ENCODE peak calls at places on chromosomes 5 and 9, in eight cellular contexts. S, U, L, A, C, Q, W and T are unnamed samples.

GRCh38 chr9:91949293-91949945 is 609 bp downstream of the ROR2 start:
- DNase-seq in S (no peak), U (peak), L (no peak), A (no peak), C (peak), Q (no peak), W (no peak), T (no peak)

GRCh38 chr5:65012411-65012972 is 243.8 kb downstream of the CWC27 start:
- DNase-seq in S (no peak), U (no peak), L (no peak), A (no peak), C (no peak), Q (no peak), W (no peak), T (no peak)

GRCh38 chr5:142014911-142015584 is 2.2 kb upstream of the GNPDA1 start:
- DNase-seq in S (peak), U (no peak), L (peak), A (peak), C (peak), Q (no peak), W (peak), T (peak)

GRCh38 chr9:134024393-134024792 is 888 bp upstream of the BRD3OS start:
- DNase-seq in S (no peak), U (no peak), L (no peak), A (no peak), C (no peak), Q (no peak), W (no peak), T (no peak)

GRCh38 chr5:38641003-38641402 is 84.6 kb upstream of the LIFR start:
- DNase-seq in S (no peak), U (no peak), L (no peak), A (no peak), C (no peak), Q (no peak), W (no peak), T (no peak)

GRCh38 chr5:160423025-160423554 is 1.4 kb downstream of the PTTG1 start:
- DNase-seq in S (no peak), U (no peak), L (no peak), A (peak), C (no peak), Q (no peak), W (no peak), T (no peak)

GRCh38 chr5:82405618-82406199 is 127.6 kb upstream of the RPS23 start:
- DNase-seq in S (no peak), U (no peak), L (peak), A (no peak), C (no peak), Q (no peak), W (peak), T (no peak)

GRCh38 chr5:32285489-32286138 is 27.1 kb downstream of the MTMR12 start:
- DNase-seq in S (no peak), U (no peak), L (no peak), A (no peak), C (no peak), Q (no peak), W (no peak), T (no peak)

DNA sequence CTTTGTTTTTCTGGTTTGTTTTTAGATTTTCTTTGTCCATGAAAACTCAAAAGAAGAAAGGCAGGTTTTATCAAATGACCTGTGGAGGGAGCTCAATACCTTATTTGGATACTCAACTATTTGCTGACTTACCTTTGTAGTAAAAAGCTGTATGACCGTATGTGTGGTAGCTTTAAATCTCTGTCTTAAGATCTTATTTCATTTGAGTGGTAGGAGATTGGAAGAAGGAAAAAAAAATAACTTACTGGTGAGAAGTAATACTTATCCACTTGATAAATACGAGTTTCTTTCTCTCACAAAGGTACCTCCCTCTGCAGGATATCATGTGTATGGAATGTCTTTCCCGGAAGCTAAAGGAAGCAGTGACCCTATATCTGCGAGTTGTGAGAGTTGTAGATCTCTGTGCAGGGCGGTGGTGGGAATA is 15.0 kb downstream of the FBXO38 start:
- DNase-seq in S (no peak), U (no peak), L (peak), A (no peak), C (no peak), Q (no peak), W (no peak), T (no peak)
- TF ChIP-seq CTCF in S (no peak), U (peak), L (peak), A (no peak), C (peak), Q (no peak), W (no peak), T (no peak)

GRCh38 chr9:76219555-76220151 is 174.6 kb downstream of the RFK start:
- DNase-seq in S (no peak), U (no peak), L (no peak), A (no peak), C (no peak), Q (no peak), W (no peak), T (no peak)
- TF ChIP-seq CTCF in S (no peak), U (peak), L (peak), A (no peak), C (no peak), Q (peak), W (peak), T (no peak)

GRCh38 chr5:155004138-155004744 is 9.3 kb upstream of the KIF4B start:
- DNase-seq in S (no peak), U (no peak), L (peak), A (peak), C (peak), Q (no peak), W (peak), T (no peak)
- TF ChIP-seq CTCF in S (peak), U (peak), L (peak), A (peak), C (peak), Q (peak), W (peak), T (peak)

GRCh38 chr9:75198436-75198835 is 110.1 kb downstream of the OSTF1 start:
- DNase-seq in S (no peak), U (no peak), L (no peak), A (no peak), C (no peak), Q (no peak), W (no peak), T (no peak)
- TF ChIP-seq CTCF in S (no peak), U (peak), L (peak), A (no peak), C (no peak), Q (no peak), W (peak), T (no peak)

GRCh38 chr5:77620404-77620803 is 18.1 kb downstream of the OTP start:
- DNase-seq in S (no peak), U (no peak), L (peak), A (peak), C (peak), Q (no peak), W (no peak), T (no peak)
- TF ChIP-seq CTCF in S (no peak), U (peak), L (no peak), A (peak), C (no peak), Q (no peak), W (no peak), T (no peak)

DNA sequence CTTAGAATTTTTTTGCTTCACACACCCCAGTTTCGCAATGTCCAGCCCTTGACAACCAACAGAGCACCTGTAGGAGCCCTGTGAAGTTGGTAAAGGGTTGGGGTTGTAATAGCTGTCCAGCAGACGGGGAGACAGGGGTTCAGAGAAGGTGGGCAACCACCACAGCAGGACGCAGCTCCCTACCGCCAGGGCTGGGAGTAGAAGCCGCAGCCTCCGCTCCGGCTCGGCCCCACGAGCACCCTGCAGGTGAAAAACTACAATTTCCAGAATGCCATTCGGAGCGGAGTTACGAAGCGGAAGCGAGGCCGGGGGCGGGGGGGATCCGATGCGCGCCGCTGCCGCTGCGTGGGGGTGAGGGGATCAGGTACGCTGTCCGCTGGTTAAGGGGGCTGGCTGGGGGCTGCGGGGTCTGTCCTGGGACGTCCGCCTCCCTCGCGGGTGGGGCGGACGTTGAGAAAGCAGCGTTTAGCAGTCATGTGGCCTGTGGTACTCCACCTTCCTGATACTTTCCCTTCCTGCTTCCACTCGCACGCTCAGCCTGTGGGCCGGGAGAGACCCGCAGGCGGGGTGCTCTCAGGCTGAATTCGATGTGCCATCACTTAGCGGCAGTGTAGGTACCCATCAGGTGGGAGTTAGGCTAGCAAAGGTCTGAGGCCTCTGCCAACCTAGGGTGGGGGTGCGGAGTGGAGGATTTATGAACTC is at the start of gene TRMT10B:
- DNase-seq in S (peak), U (peak), L (peak), A (peak), C (peak), Q (peak), W (peak), T (peak)
- TF ChIP-seq CTCF in S (no peak), U (no peak), L (no peak), A (no peak), C (no peak), Q (no peak), W (peak), T (no peak)

GRCh38 chr5:1799110-1799601 is 481 bp downstream of the MRPL36 start:
- DNase-seq in S (peak), U (no peak), L (peak), A (peak), C (peak), Q (no peak), W (peak), T (peak)

GRCh38 chr5:1800470-1801060 is 642 bp upstream of the NDUFS6 start:
- DNase-seq in S (peak), U (no peak), L (peak), A (peak), C (no peak), Q (no peak), W (peak), T (no peak)

GRCh38 chr5:1797855-1798254 is 1.8 kb downstream of the MRPL36 start:
- DNase-seq in S (no peak), U (no peak), L (no peak), A (no peak), C (no peak), Q (no peak), W (no peak), T (no peak)

GRCh38 chr5:1801061-1801953 is at the start of gene NDUFS6:
- DNase-seq in S (peak), U (peak), L (peak), A (peak), C (peak), Q (peak), W (peak), T (peak)

DNA sequence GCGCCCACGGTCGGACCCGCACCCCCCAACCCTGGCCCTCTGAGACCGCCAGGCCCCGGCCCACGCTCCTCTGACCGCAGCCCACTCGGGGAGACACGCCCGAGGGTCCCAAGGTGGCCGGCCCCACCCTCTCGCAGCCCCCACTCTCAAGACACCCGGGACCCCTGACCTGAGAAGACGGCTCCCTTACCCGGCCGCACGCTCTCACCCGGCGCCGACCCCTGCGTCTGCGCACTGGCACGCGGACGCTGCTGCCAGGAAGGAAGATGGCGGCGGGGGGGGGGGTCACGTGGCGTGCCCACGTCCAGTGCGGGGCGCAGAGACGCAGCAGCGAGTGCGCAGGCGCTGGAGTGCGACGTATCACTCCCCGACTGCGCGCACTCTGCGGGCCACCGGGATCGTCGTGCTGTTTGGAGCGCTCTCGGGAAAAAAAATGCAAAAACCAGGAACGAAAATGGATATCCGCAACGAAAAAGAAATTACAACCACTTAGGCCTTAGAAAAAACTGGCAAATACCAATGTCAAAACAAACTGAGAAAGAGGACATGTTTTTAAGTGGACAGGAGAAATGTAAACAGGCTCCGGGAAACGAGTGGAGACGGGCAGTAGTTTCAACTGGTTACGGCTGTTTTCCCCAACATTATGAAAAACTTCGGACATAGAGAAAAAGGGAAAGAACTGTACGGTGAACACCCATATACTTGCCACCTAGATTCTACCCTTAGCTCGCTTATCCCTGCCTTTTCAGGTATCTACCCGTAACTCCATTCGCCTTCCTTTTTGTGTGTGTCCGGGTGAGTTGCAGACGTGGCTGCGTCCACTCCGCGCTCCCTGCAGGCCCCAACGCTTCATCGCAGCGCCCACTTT is at the start of gene MRPL36:
- DNase-seq in S (peak), U (peak), L (peak), A (peak), C (peak), Q (peak), W (peak), T (peak)
- TF ChIP-seq CTCF in S (no peak), U (no peak), L (no peak), A (no peak), C (no peak), Q (no peak), W (no peak), T (no peak)